ENCODE peak calls at places on chromosome 1, in five cellular contexts. K, I, F, G and T are unnamed samples.

GRCh38 chr1:110542730-110543129 is 23.8 kb upstream of the KCNA10 start:
- DNase-seq in K (peak), I (no peak), F (no peak), G (no peak), T (no peak)

GRCh38 chr1:229832695-229833094 is 206.6 kb downstream of the URB2 start:
- DNase-seq in K (no peak), I (no peak), F (no peak), G (no peak), T (no peak)

GRCh38 chr1:197521118-197521739 is 253.2 kb downstream of the CRB1 start:
- DNase-seq in K (peak), I (no peak), F (no peak), G (no peak), T (peak)

GRCh38 chr1:154199563-154199879 is 6.6 kb downstream of the CFAP141 start:
- DNase-seq in K (no peak), I (no peak), F (no peak), G (no peak), T (no peak)

GRCh38 chr1:105544475-105544874 is 1512.0 kb upstream of the PRMT6 start:
- DNase-seq in K (peak), I (no peak), F (no peak), G (no peak), T (no peak)

GRCh38 chr1:240258910-240259309 is 167.2 kb downstream of the FMN2 start:
- DNase-seq in K (peak), I (no peak), F (no peak), G (no peak), T (no peak)

GRCh38 chr1:156858959-156859522 is at the start of gene INSRR:
- DNase-seq in K (no peak), I (peak), F (no peak), G (no peak), T (no peak)

GRCh38 chr1:245045087-245045881 is 109.5 kb upstream of the KIF26B start:
- DNase-seq in K (no peak), I (no peak), F (no peak), G (no peak), T (no peak)

GRCh38 chr1:228478912-228479665 is 8.1 kb upstream of the RNF187 start:
- DNase-seq in K (no peak), I (no peak), F (no peak), G (no peak), T (no peak)

GRCh38 chr1:202162049-202162417 is 1.6 kb upstream of the PTPN7 start:
- DNase-seq in K (no peak), I (peak), F (no peak), G (no peak), T (peak)

GRCh38 chr1:17655169-17655568 is 100.0 kb upstream of the ACTL8 start:
- DNase-seq in K (no peak), I (no peak), F (no peak), G (no peak), T (no peak)

GRCh38 chr1:207822602-207823451 is 71.0 kb downstream of the CD46 start:
- DNase-seq in K (no peak), I (peak), F (peak), G (peak), T (peak)

GRCh38 chr1:223129229-223129851 is 13.7 kb downstream of the TLR5 start:
- DNase-seq in K (peak), I (peak), F (no peak), G (no peak), T (peak)

GRCh38 chr1:110393691-110394564 is 3.1 kb upstream of the SLC16A4 start:
- DNase-seq in K (peak), I (no peak), F (no peak), G (no peak), T (no peak)

GRCh38 chr1:230321741-230322420 is 104.3 kb downstream of the PGBD5 start:
- DNase-seq in K (no peak), I (no peak), F (peak), G (no peak), T (no peak)

GRCh38 chr1:2389644-2390043 is 1.7 kb downstream of the MORN1 start:
- DNase-seq in K (no peak), I (peak), F (no peak), G (no peak), T (no peak)

GRCh38 chr1:2314297-2314802 is 77.0 kb downstream of the MORN1 start:
- DNase-seq in K (no peak), I (peak), F (no peak), G (no peak), T (no peak)

GRCh38 chr1:241423541-241424479 is 66.8 kb upstream of the RGS7 start:
- DNase-seq in K (no peak), I (peak), F (peak), G (no peak), T (peak)

GRCh38 chr1:47901001-47901575 is 96.1 kb downstream of the TRABD2B start:
- DNase-seq in K (no peak), I (no peak), F (peak), G (no peak), T (no peak)

GRCh38 chr1:1554926-1555915 is 14.8 kb upstream of the TMEM240 start:
- DNase-seq in K (peak), I (no peak), F (no peak), G (no peak), T (no peak)

GRCh38 chr1:94871031-94871430 is 50.9 kb downstream of the SLC44A3 start:
- DNase-seq in K (no peak), I (no peak), F (no peak), G (no peak), T (no peak)

GRCh38 chr1:206824327-206824726 is 41.1 kb upstream of the IL20 start:
- DNase-seq in K (no peak), I (no peak), F (no peak), G (no peak), T (no peak)

GRCh38 chr1:215539803-215540575 is 27.1 kb upstream of the KCTD3 start:
- DNase-seq in K (no peak), I (no peak), F (peak), G (no peak), T (no peak)

GRCh38 chr1:204128964-204129896 is 22.6 kb downstream of the ETNK2 start:
- DNase-seq in K (peak), I (peak), F (peak), G (peak), T (peak)

GRCh38 chr1:207049974-207050391 is 1.0 kb downstream of the YOD1 start:
- DNase-seq in K (peak), I (no peak), F (no peak), G (no peak), T (no peak)

GRCh38 chr1:83845437-83846071 is 153.4 kb downstream of the TTLL7 start:
- DNase-seq in K (no peak), I (no peak), F (no peak), G (no peak), T (no peak)

GRCh38 chr1:30413606-30414005 is 309.8 kb downstream of the MATN1 start:
- DNase-seq in K (no peak), I (no peak), F (no peak), G (no peak), T (no peak)

GRCh38 chr1:84757301-84757700 is 67.0 kb upstream of the SSX2IP start:
- DNase-seq in K (no peak), I (no peak), F (no peak), G (no peak), T (no peak)

GRCh38 chr1:18299441-18300338 is 181.0 kb upstream of the KLHDC7A start:
- DNase-seq in K (no peak), I (no peak), F (peak), G (no peak), T (peak)